ENCODE peak calls at places on chromosomes 1 and 21, in four cellular contexts. One of them, this sample, is unnamed.

GRCh38 chr1:112285311-112285710 is 110.7 kb upstream of the CTTNBP2NL start:
- DNase-seq in caudate nucleus: no peak
- DNase-seq in AG09319: no peak
- DNase-seq in endothelial cell: no peak
- DNase-seq in this sample: no peak

GRCh38 chr1:40130892-40131291 is 30.3 kb upstream of the RLF start:
- DNase-seq in endothelial cell: no peak
- DNase-seq in caudate nucleus: no peak
- DNase-seq in AG09319: no peak
- DNase-seq in this sample: no peak

GRCh38 chr1:235199441-235199840 is 38.4 kb upstream of the RBM34 start:
- DNase-seq in caudate nucleus: no peak
- DNase-seq in AG09319: peak
- DNase-seq in endothelial cell: peak
- DNase-seq in this sample: no peak

GRCh38 chr1:30541721-30542485 is 181.5 kb downstream of the MATN1 start:
- DNase-seq in caudate nucleus: no peak
- DNase-seq in endothelial cell: no peak
- DNase-seq in AG09319: no peak
- DNase-seq in this sample: no peak

GRCh38 chr1:237568955-237569354 is 321.8 kb downstream of the ZP4 start:
- DNase-seq in AG09319: no peak
- DNase-seq in caudate nucleus: no peak
- DNase-seq in endothelial cell: no peak
- DNase-seq in this sample: no peak

GRCh38 chr1:9267827-9268581 is 24.7 kb upstream of the SPSB1 start:
- DNase-seq in AG09319: no peak
- DNase-seq in endothelial cell: no peak
- DNase-seq in caudate nucleus: no peak
- DNase-seq in this sample: no peak

GRCh38 chr1:153978274-153978909 is 918 bp upstream of the JTB start:
- DNase-seq in AG09319: no peak
- DNase-seq in caudate nucleus: no peak
- DNase-seq in endothelial cell: no peak
- DNase-seq in this sample: no peak

GRCh38 chr1:158117854-158118691 is 62.6 kb upstream of the CD1D start:
- DNase-seq in AG09319: no peak
- DNase-seq in caudate nucleus: no peak
- DNase-seq in endothelial cell: peak
- DNase-seq in this sample: peak

GRCh38 chr1:109904105-109904817 is 6.4 kb upstream of the CSF1 start:
- DNase-seq in caudate nucleus: peak
- DNase-seq in AG09319: no peak
- DNase-seq in endothelial cell: no peak
- DNase-seq in this sample: no peak

GRCh38 chr1:58773406-58773840 is 10.4 kb downstream of the JUN start:
- DNase-seq in endothelial cell: peak
- DNase-seq in AG09319: no peak
- DNase-seq in caudate nucleus: no peak
- DNase-seq in this sample: no peak

GRCh38 chr1:186872356-186872755 is 43.6 kb downstream of the PLA2G4A start:
- DNase-seq in caudate nucleus: no peak
- DNase-seq in AG09319: no peak
- DNase-seq in endothelial cell: no peak
- DNase-seq in this sample: no peak

GRCh38 chr1:181424786-181425403 is 58.4 kb upstream of the CACNA1E start:
- DNase-seq in caudate nucleus: no peak
- DNase-seq in endothelial cell: peak
- DNase-seq in AG09319: peak
- DNase-seq in this sample: peak

GRCh38 chr1:161890574-161890973 is 124.5 kb downstream of the ATF6 start:
- DNase-seq in caudate nucleus: no peak
- DNase-seq in endothelial cell: no peak
- DNase-seq in AG09319: no peak
- DNase-seq in this sample: no peak

GRCh38 chr1:103435443-103435842 is 90.1 kb upstream of the RNPC3 start:
- DNase-seq in AG09319: no peak
- DNase-seq in caudate nucleus: no peak
- DNase-seq in endothelial cell: no peak
- DNase-seq in this sample: no peak

GRCh38 chr1:233491953-233492627 is 121.8 kb upstream of the KCNK1 start:
- DNase-seq in endothelial cell: no peak
- DNase-seq in caudate nucleus: no peak
- DNase-seq in AG09319: no peak
- DNase-seq in this sample: no peak

GRCh38 chr1:248913933-248914332 is 7.9 kb downstream of the PGBD2 start:
- DNase-seq in caudate nucleus: no peak
- DNase-seq in endothelial cell: no peak
- DNase-seq in AG09319: no peak
- DNase-seq in this sample: no peak

GRCh38 chr1:193143285-193143684 is 21.5 kb downstream of the CDC73 start:
- DNase-seq in endothelial cell: no peak
- DNase-seq in caudate nucleus: no peak
- DNase-seq in AG09319: no peak
- DNase-seq in this sample: no peak

GRCh38 chr1:4594286-4594991 is 60.0 kb upstream of the AJAP1 start:
- DNase-seq in endothelial cell: no peak
- DNase-seq in caudate nucleus: no peak
- DNase-seq in AG09319: no peak
- DNase-seq in this sample: no peak

GRCh38 chr1:169312084-169312954 is 55.3 kb downstream of the NME7 start:
- DNase-seq in AG09319: peak
- DNase-seq in caudate nucleus: no peak
- DNase-seq in endothelial cell: no peak
- DNase-seq in this sample: no peak

GRCh38 chr1:186568221-186568620 is 107.3 kb upstream of the PDC start:
- DNase-seq in caudate nucleus: no peak
- DNase-seq in AG09319: no peak
- DNase-seq in endothelial cell: no peak
- DNase-seq in this sample: no peak

GRCh38 chr1:84583648-84584047 is 9.4 kb upstream of the CTBS start:
- DNase-seq in AG09319: no peak
- DNase-seq in endothelial cell: no peak
- DNase-seq in caudate nucleus: no peak
- DNase-seq in this sample: no peak

GRCh38 chr1:228434674-228435073 is 18.0 kb upstream of the TRIM17 start:
- DNase-seq in AG09319: no peak
- DNase-seq in caudate nucleus: no peak
- DNase-seq in endothelial cell: no peak
- DNase-seq in this sample: no peak

GRCh38 chr1:15900662-15901279 is 53.3 kb downstream of the SPEN start:
- DNase-seq in AG09319: no peak
- DNase-seq in caudate nucleus: no peak
- DNase-seq in endothelial cell: no peak
- DNase-seq in this sample: no peak

GRCh38 chr21:38952890-38953289 is 147.2 kb downstream of the ETS2 start:
- DNase-seq in AG09319: no peak
- DNase-seq in endothelial cell: no peak
- DNase-seq in caudate nucleus: no peak
- DNase-seq in this sample: no peak

GRCh38 chr1:171742577-171742922 is 685 bp upstream of the VAMP4 start:
- DNase-seq in endothelial cell: peak
- DNase-seq in caudate nucleus: no peak
- DNase-seq in AG09319: no peak
- DNase-seq in this sample: peak

GRCh38 chr1:226708342-226708780 is 30.7 kb downstream of the ITPKB start:
- DNase-seq in AG09319: no peak
- DNase-seq in endothelial cell: no peak
- DNase-seq in caudate nucleus: no peak
- DNase-seq in this sample: no peak

GRCh38 chr1:239368436-239369109 is 17.8 kb upstream of the CHRM3 start:
- DNase-seq in AG09319: no peak
- DNase-seq in caudate nucleus: no peak
- DNase-seq in endothelial cell: no peak
- DNase-seq in this sample: no peak

GRCh38 chr1:199010492-199010891 is 371.7 kb downstream of the PTPRC start:
- DNase-seq in AG09319: no peak
- DNase-seq in endothelial cell: no peak
- DNase-seq in caudate nucleus: no peak
- DNase-seq in this sample: no peak

GRCh38 chr1:115452600-115453329 is 114.7 kb upstream of the NGF start:
- DNase-seq in AG09319: no peak
- DNase-seq in endothelial cell: no peak
- DNase-seq in caudate nucleus: no peak
- DNase-seq in this sample: no peak

GRCh38 chr1:111538343-111539035 is 35.1 kb upstream of the ADORA3 start:
- DNase-seq in endothelial cell: no peak
- DNase-seq in caudate nucleus: no peak
- DNase-seq in AG09319: no peak
- DNase-seq in this sample: no peak

GRCh38 chr1:202376247-202376646 is 27.7 kb downstream of the PPP1R12B start:
- DNase-seq in AG09319: no peak
- DNase-seq in endothelial cell: no peak
- DNase-seq in caudate nucleus: no peak
- DNase-seq in this sample: no peak

GRCh38 chr1:168320805-168321577 is 40.3 kb downstream of the TBX19 start:
- DNase-seq in caudate nucleus: no peak
- DNase-seq in endothelial cell: no peak
- DNase-seq in AG09319: no peak
- DNase-seq in this sample: no peak

GRCh38 chr21:21788591-21788990 is 790.4 kb downstream of the NCAM2 start:
- DNase-seq in AG09319: no peak
- DNase-seq in endothelial cell: no peak
- DNase-seq in caudate nucleus: no peak
- DNase-seq in this sample: no peak

GRCh38 chr21:45470087-45470515 is 65.1 kb downstream of the COL18A1 start:
- DNase-seq in caudate nucleus: no peak
- DNase-seq in endothelial cell: no peak
- DNase-seq in AG09319: no peak
- DNase-seq in this sample: no peak

GRCh38 chr1:109620396-109620817 is 770 bp downstream of the AMPD2 start:
- DNase-seq in endothelial cell: peak
- DNase-seq in AG09319: no peak
- DNase-seq in caudate nucleus: no peak
- DNase-seq in this sample: no peak

GRCh38 chr1:76256289-76257223 is 182.0 kb downstream of the ST6GALNAC3 start:
- DNase-seq in caudate nucleus: no peak
- DNase-seq in AG09319: no peak
- DNase-seq in endothelial cell: no peak
- DNase-seq in this sample: no peak

GRCh38 chr1:20602851-20603450 is 14.1 kb downstream of the CDA start:
- DNase-seq in endothelial cell: no peak
- DNase-seq in AG09319: no peak
- DNase-seq in caudate nucleus: no peak
- DNase-seq in this sample: no peak